ENCODE peak calls at places on chromosome 10, in five cellular contexts. One of them, this sample, is unnamed.

GRCh38 chr10:101289541-101289940 is 60.3 kb upstream of the LBX1 start:
- DNase-seq in naive thymus-derived CD4-positive, alpha-beta T cell: no peak
- DNase-seq in PC-3: no peak
- DNase-seq in breast epithelium: no peak
- DNase-seq in BE2C: no peak
- DNase-seq in this sample: no peak

GRCh38 chr10:96719850-96720421 is 378 bp downstream of the PIK3AP1 start:
- DNase-seq in naive thymus-derived CD4-positive, alpha-beta T cell: no peak
- DNase-seq in BE2C: peak; percentile 19
- DNase-seq in PC-3: peak; percentile 47
- DNase-seq in breast epithelium: no peak
- DNase-seq in this sample: peak; percentile 12

GRCh38 chr10:86522385-86522855 is 828 bp upstream of the WAPL start:
- DNase-seq in naive thymus-derived CD4-positive, alpha-beta T cell: no peak
- DNase-seq in breast epithelium: no peak
- DNase-seq in BE2C: no peak
- DNase-seq in PC-3: no peak
- DNase-seq in this sample: no peak

GRCh38 chr10:9510626-9511025 is 1456.1 kb downstream of the GATA3 start:
- DNase-seq in breast epithelium: no peak
- DNase-seq in PC-3: no peak
- DNase-seq in BE2C: no peak
- DNase-seq in naive thymus-derived CD4-positive, alpha-beta T cell: no peak
- DNase-seq in this sample: no peak

GRCh38 chr10:74743401-74743800 is 83.0 kb upstream of the KAT6B start:
- DNase-seq in PC-3: peak; percentile 77
- DNase-seq in breast epithelium: peak; percentile 83
- DNase-seq in naive thymus-derived CD4-positive, alpha-beta T cell: no peak
- DNase-seq in BE2C: no peak
- DNase-seq in this sample: no peak

GRCh38 chr10:74738985-74739567 is 87.3 kb upstream of the KAT6B start:
- DNase-seq in breast epithelium: no peak
- DNase-seq in naive thymus-derived CD4-positive, alpha-beta T cell: peak; percentile 4
- DNase-seq in BE2C: no peak
- DNase-seq in PC-3: peak; percentile 71
- DNase-seq in this sample: no peak

GRCh38 chr10:104517946-104518345 is 123.1 kb upstream of the SORCS3 start:
- DNase-seq in naive thymus-derived CD4-positive, alpha-beta T cell: no peak
- DNase-seq in breast epithelium: no peak
- DNase-seq in BE2C: no peak
- DNase-seq in PC-3: no peak
- DNase-seq in this sample: no peak

GRCh38 chr10:50526185-50526584 is 97.6 kb downstream of the SGMS1 start:
- DNase-seq in naive thymus-derived CD4-positive, alpha-beta T cell: no peak
- DNase-seq in breast epithelium: no peak
- DNase-seq in PC-3: no peak
- DNase-seq in BE2C: no peak
- DNase-seq in this sample: no peak

GRCh38 chr10:101577121-101577871 is 10.8 kb downstream of the POLL start:
- DNase-seq in breast epithelium: no peak
- DNase-seq in BE2C: no peak
- DNase-seq in naive thymus-derived CD4-positive, alpha-beta T cell: no peak
- DNase-seq in PC-3: no peak
- DNase-seq in this sample: no peak

GRCh38 chr10:12602557-12602956 is 253.2 kb downstream of the CAMK1D start:
- DNase-seq in breast epithelium: no peak
- DNase-seq in PC-3: no peak
- DNase-seq in naive thymus-derived CD4-positive, alpha-beta T cell: no peak
- DNase-seq in BE2C: no peak
- DNase-seq in this sample: no peak

GRCh38 chr10:7686351-7687171 is 16.6 kb upstream of the ITIH2 start:
- DNase-seq in BE2C: no peak
- DNase-seq in naive thymus-derived CD4-positive, alpha-beta T cell: no peak
- DNase-seq in PC-3: no peak
- DNase-seq in breast epithelium: no peak
- DNase-seq in this sample: no peak

GRCh38 chr10:90969148-90969547 is 48.3 kb upstream of the ANKRD1 start:
- DNase-seq in naive thymus-derived CD4-positive, alpha-beta T cell: no peak
- DNase-seq in PC-3: peak; percentile 73
- DNase-seq in BE2C: no peak
- DNase-seq in breast epithelium: no peak
- DNase-seq in this sample: no peak

GRCh38 chr10:75095631-75096030 is 15.8 kb upstream of the SAMD8 start:
- DNase-seq in breast epithelium: no peak
- DNase-seq in naive thymus-derived CD4-positive, alpha-beta T cell: no peak
- DNase-seq in PC-3: no peak
- DNase-seq in BE2C: no peak
- DNase-seq in this sample: no peak

GRCh38 chr10:31929260-31929985 is 792 bp upstream of the ARHGAP12 start:
- DNase-seq in naive thymus-derived CD4-positive, alpha-beta T cell: peak; percentile 5
- DNase-seq in BE2C: peak; percentile 11
- DNase-seq in breast epithelium: peak; percentile 58
- DNase-seq in PC-3: peak; percentile 25
- DNase-seq in this sample: peak; percentile 38

GRCh38 chr10:119501690-119502089 is 40.8 kb downstream of the RGS10 start:
- DNase-seq in breast epithelium: no peak
- DNase-seq in PC-3: no peak
- DNase-seq in BE2C: no peak
- DNase-seq in naive thymus-derived CD4-positive, alpha-beta T cell: no peak
- DNase-seq in this sample: no peak

GRCh38 chr10:10629512-10629911 is 388.2 kb upstream of the CELF2 start:
- DNase-seq in breast epithelium: no peak
- DNase-seq in naive thymus-derived CD4-positive, alpha-beta T cell: no peak
- DNase-seq in BE2C: no peak
- DNase-seq in PC-3: no peak
- DNase-seq in this sample: no peak

GRCh38 chr10:16828731-16829175 is 11.5 kb upstream of the RSU1 start:
- DNase-seq in breast epithelium: no peak
- DNase-seq in BE2C: no peak
- DNase-seq in naive thymus-derived CD4-positive, alpha-beta T cell: no peak
- DNase-seq in PC-3: peak; percentile 53
- DNase-seq in this sample: no peak

GRCh38 chr10:91653214-91653875 is 20.5 kb upstream of the PPP1R3C start:
- DNase-seq in PC-3: peak; percentile 91
- DNase-seq in naive thymus-derived CD4-positive, alpha-beta T cell: no peak
- DNase-seq in breast epithelium: no peak
- DNase-seq in BE2C: no peak
- DNase-seq in this sample: peak; percentile 13

GRCh38 chr10:5743736-5744135 is 59.1 kb downstream of the TASOR2 start:
- DNase-seq in PC-3: no peak
- DNase-seq in breast epithelium: no peak
- DNase-seq in naive thymus-derived CD4-positive, alpha-beta T cell: no peak
- DNase-seq in BE2C: no peak
- DNase-seq in this sample: no peak

GRCh38 chr10:62636825-62637248 is 167.7 kb upstream of the ADO start:
- DNase-seq in naive thymus-derived CD4-positive, alpha-beta T cell: peak; percentile 40
- DNase-seq in BE2C: no peak
- DNase-seq in breast epithelium: no peak
- DNase-seq in PC-3: peak; percentile 43
- DNase-seq in this sample: no peak
- H3K4me3 ChIP-seq in naive thymus-derived CD4-positive, alpha-beta T cell: peak overlapping the region; percentile 67
- H3K4me3 ChIP-seq in BE2C: no peak overlapping the region
- H3K4me3 ChIP-seq in breast epithelium: peak overlapping the region; percentile 5
- H3K4me3 ChIP-seq in PC-3: no peak overlapping the region
- H3K4me3 ChIP-seq in this sample: no peak overlapping the region

GRCh38 chr10:130230036-130230435 is 93.8 kb downstream of the GLRX3 start:
- DNase-seq in PC-3: no peak
- DNase-seq in naive thymus-derived CD4-positive, alpha-beta T cell: no peak
- DNase-seq in breast epithelium: no peak
- DNase-seq in BE2C: no peak
- DNase-seq in this sample: no peak
- H3K9me3 ChIP-seq in PC-3: no peaks in the 10 kb centered on the region
- H3K9me3 ChIP-seq in naive thymus-derived CD4-positive, alpha-beta T cell: no peaks in the 10 kb centered on the region
- H3K9me3 ChIP-seq in breast epithelium: peaks cover 21% of the 10 kb centered on the region
- H3K9me3 ChIP-seq in BE2C: no peaks in the 10 kb centered on the region
- H3K9me3 ChIP-seq in this sample: peaks cover 6% of the 10 kb centered on the region

GRCh38 chr10:24642921-24643678 is 80.6 kb downstream of the ARHGAP21 start:
- DNase-seq in BE2C: peak; percentile 10
- DNase-seq in naive thymus-derived CD4-positive, alpha-beta T cell: peak; percentile 24
- DNase-seq in breast epithelium: no peak
- DNase-seq in PC-3: peak; percentile 88
- DNase-seq in this sample: peak; percentile 80
- H3K4me3 ChIP-seq in BE2C: no peak overlapping the region
- H3K4me3 ChIP-seq in naive thymus-derived CD4-positive, alpha-beta T cell: no peak overlapping the region
- H3K4me3 ChIP-seq in breast epithelium: no peak overlapping the region
- H3K4me3 ChIP-seq in PC-3: no peak overlapping the region
- H3K4me3 ChIP-seq in this sample: no peak overlapping the region

GRCh38 chr10:71316081-71316785 is 2.8 kb upstream of the SLC29A3 start:
- DNase-seq in naive thymus-derived CD4-positive, alpha-beta T cell: no peak
- DNase-seq in BE2C: no peak
- DNase-seq in PC-3: no peak
- DNase-seq in breast epithelium: no peak
- DNase-seq in this sample: no peak

GRCh38 chr10:71316786-71317160 is 2.3 kb upstream of the SLC29A3 start:
- DNase-seq in naive thymus-derived CD4-positive, alpha-beta T cell: no peak
- DNase-seq in BE2C: no peak
- DNase-seq in PC-3: no peak
- DNase-seq in breast epithelium: no peak
- DNase-seq in this sample: no peak

GRCh38 chr10:71312840-71313789 is 5.9 kb upstream of the SLC29A3 start:
- DNase-seq in BE2C: peak; percentile 44
- DNase-seq in naive thymus-derived CD4-positive, alpha-beta T cell: no peak
- DNase-seq in PC-3: no peak
- DNase-seq in breast epithelium: peak; percentile 64
- DNase-seq in this sample: peak; percentile 17

GRCh38 chr10:71314028-71314693 is 4.9 kb upstream of the SLC29A3 start:
- DNase-seq in naive thymus-derived CD4-positive, alpha-beta T cell: peak; percentile 18
- DNase-seq in breast epithelium: no peak
- DNase-seq in BE2C: peak; percentile 45
- DNase-seq in PC-3: peak; percentile 50
- DNase-seq in this sample: peak; percentile 60

GRCh38 chr10:71314694-71315225 is 4.3 kb upstream of the SLC29A3 start:
- DNase-seq in PC-3: no peak
- DNase-seq in breast epithelium: no peak
- DNase-seq in naive thymus-derived CD4-positive, alpha-beta T cell: no peak
- DNase-seq in BE2C: no peak
- DNase-seq in this sample: no peak
- H3K9me3 ChIP-seq in PC-3: no peaks in the 10 kb centered on the region
- H3K9me3 ChIP-seq in breast epithelium: no peaks in the 10 kb centered on the region
- H3K9me3 ChIP-seq in naive thymus-derived CD4-positive, alpha-beta T cell: no peaks in the 10 kb centered on the region
- H3K9me3 ChIP-seq in BE2C: no peaks in the 10 kb centered on the region
- H3K9me3 ChIP-seq in this sample: peaks cover 4% of the 10 kb centered on the region

DNA sequence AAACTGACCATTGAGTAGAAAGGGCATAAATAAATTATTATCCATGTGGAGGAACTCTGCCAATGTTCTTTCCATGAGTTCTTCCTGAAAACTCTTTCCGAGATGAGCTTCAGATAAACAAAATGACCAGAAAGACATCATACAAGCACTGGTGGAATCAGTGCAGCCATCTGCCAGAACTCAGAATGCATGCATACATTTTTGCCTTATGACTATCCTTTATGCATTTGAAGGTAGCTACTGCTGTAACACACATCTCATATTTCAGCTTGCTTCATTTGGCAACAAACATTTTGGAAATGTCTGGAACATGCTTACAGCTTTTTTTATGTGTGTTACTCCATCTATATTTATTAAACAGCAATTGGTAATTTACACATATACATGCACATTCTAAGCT is 448.9 kb downstream of the PLXDC2 start:
- DNase-seq in naive thymus-derived CD4-positive, alpha-beta T cell: no peak
- DNase-seq in breast epithelium: no peak
- DNase-seq in BE2C: no peak
- DNase-seq in PC-3: no peak
- DNase-seq in this sample: no peak
- H3K4me3 ChIP-seq in naive thymus-derived CD4-positive, alpha-beta T cell: no peak overlapping the region
- H3K4me3 ChIP-seq in breast epithelium: no peak overlapping the region
- H3K4me3 ChIP-seq in BE2C: no peak overlapping the region
- H3K4me3 ChIP-seq in PC-3: no peak overlapping the region
- H3K4me3 ChIP-seq in this sample: no peak overlapping the region

DNA sequence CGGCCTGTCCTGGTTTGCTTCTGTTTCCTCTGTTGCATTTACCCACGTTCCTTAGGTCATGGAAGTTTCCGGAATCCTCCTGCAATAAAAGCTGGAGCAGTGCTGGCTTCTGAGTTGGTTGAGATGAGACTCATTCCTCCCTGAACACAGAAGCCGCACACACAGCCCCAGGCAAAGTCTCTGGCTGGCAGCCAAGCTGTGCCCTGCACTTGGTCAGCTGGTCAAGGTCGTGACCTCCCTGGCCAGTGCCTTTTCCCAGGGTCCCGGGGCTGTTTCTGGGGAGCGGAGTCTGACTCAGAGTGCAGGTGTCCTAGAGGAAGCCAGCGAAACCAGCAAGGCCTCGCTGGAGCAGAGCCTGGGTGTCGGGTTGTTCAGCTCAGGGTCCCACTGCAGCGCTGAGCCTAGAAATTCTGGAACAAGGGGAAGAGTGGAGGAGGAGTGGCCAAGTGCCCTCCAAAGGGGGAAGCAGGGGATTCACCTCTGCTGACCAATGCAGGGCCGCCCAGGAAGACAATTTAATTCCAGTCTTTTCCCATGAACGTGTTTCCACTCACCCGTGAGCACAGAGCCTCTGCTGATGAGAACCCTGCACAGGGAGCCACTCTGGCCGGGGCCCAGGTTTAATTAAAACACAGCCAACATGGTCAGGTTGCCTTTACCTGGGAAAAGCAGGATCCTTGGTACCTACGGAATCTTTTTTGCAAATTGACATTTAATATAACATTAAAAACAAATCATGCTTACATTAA is 245.5 kb upstream of the PPP2R2D start:
- DNase-seq in naive thymus-derived CD4-positive, alpha-beta T cell: no peak
- DNase-seq in breast epithelium: peak; percentile 72
- DNase-seq in PC-3: no peak
- DNase-seq in BE2C: no peak
- DNase-seq in this sample: no peak
- H3K9me3 ChIP-seq in naive thymus-derived CD4-positive, alpha-beta T cell: no peaks in the 10 kb centered on the region
- H3K9me3 ChIP-seq in breast epithelium: no peaks in the 10 kb centered on the region
- H3K9me3 ChIP-seq in PC-3: no peaks in the 10 kb centered on the region
- H3K9me3 ChIP-seq in BE2C: no peaks in the 10 kb centered on the region
- H3K9me3 ChIP-seq in this sample: no peaks in the 10 kb centered on the region

GRCh38 chr10:20616918-20617801 is 280.0 kb downstream of the NEBL start:
- DNase-seq in naive thymus-derived CD4-positive, alpha-beta T cell: no peak
- DNase-seq in BE2C: no peak
- DNase-seq in breast epithelium: no peak
- DNase-seq in PC-3: no peak
- DNase-seq in this sample: no peak
- H3K4me3 ChIP-seq in naive thymus-derived CD4-positive, alpha-beta T cell: no peak overlapping the region
- H3K4me3 ChIP-seq in BE2C: no peak overlapping the region
- H3K4me3 ChIP-seq in breast epithelium: no peak overlapping the region
- H3K4me3 ChIP-seq in PC-3: no peak overlapping the region
- H3K4me3 ChIP-seq in this sample: no peak overlapping the region

This sample was measured in A673.